ENCODE peak calls at places on chromosomes 16 and 17, in four cellular contexts. One of them, this sample, is unnamed.

GRCh38 chr16:74094962-74095361 is 201.7 kb upstream of the PSMD7 start:
- DNase-seq in renal cortical epithelial cell: no peak
- DNase-seq in germinal center: no peak
- DNase-seq in kidney epithelial cell: no peak
- DNase-seq in this sample: no peak

GRCh38 chr16:35252356-35252936 is 1793.0 kb downstream of the TP53TG3F start:
- DNase-seq in germinal center: no peak
- DNase-seq in renal cortical epithelial cell: peak
- DNase-seq in kidney epithelial cell: no peak
- DNase-seq in this sample: no peak

GRCh38 chr17:76125922-76126321 is 15.1 kb downstream of the FOXJ1 start:
- DNase-seq in kidney epithelial cell: no peak
- DNase-seq in renal cortical epithelial cell: no peak
- DNase-seq in germinal center: no peak
- DNase-seq in this sample: no peak

GRCh38 chr16:57530531-57531252 is 5.7 kb downstream of the CCDC102A start:
- DNase-seq in germinal center: no peak
- DNase-seq in kidney epithelial cell: no peak
- DNase-seq in renal cortical epithelial cell: no peak
- DNase-seq in this sample: no peak

GRCh38 chr17:8120520-8121443 is 2.5 kb upstream of the ALOXE3 start:
- DNase-seq in germinal center: no peak
- DNase-seq in kidney epithelial cell: no peak
- DNase-seq in renal cortical epithelial cell: peak
- DNase-seq in this sample: peak

GRCh38 chr16:85986931-85987749 is 88.2 kb downstream of the IRF8 start:
- DNase-seq in kidney epithelial cell: no peak
- DNase-seq in renal cortical epithelial cell: no peak
- DNase-seq in germinal center: peak
- DNase-seq in this sample: no peak

GRCh38 chr17:66426397-66427033 is 124.1 kb downstream of the PRKCA start:
- DNase-seq in germinal center: peak
- DNase-seq in renal cortical epithelial cell: no peak
- DNase-seq in kidney epithelial cell: no peak
- DNase-seq in this sample: no peak

GRCh38 chr17:35865412-35866355 is 3.0 kb downstream of the HEATR9 start:
- DNase-seq in kidney epithelial cell: no peak
- DNase-seq in renal cortical epithelial cell: peak
- DNase-seq in germinal center: no peak
- DNase-seq in this sample: no peak

GRCh38 chr16:58378401-58378800 is 13.9 kb upstream of the GINS3 start:
- DNase-seq in germinal center: no peak
- DNase-seq in renal cortical epithelial cell: no peak
- DNase-seq in kidney epithelial cell: no peak
- DNase-seq in this sample: no peak

GRCh38 chr17:4161179-4161559 is 18.2 kb downstream of the CYB5D2 start:
- DNase-seq in kidney epithelial cell: peak
- DNase-seq in germinal center: no peak
- DNase-seq in renal cortical epithelial cell: peak
- DNase-seq in this sample: peak

GRCh38 chr16:2482181-2483107 is 7.5 kb downstream of the TBC1D24 start:
- DNase-seq in renal cortical epithelial cell: no peak
- DNase-seq in germinal center: no peak
- DNase-seq in kidney epithelial cell: no peak
- DNase-seq in this sample: no peak

GRCh38 chr16:14529010-14529669 is 100.9 kb downstream of the PARN start:
- DNase-seq in germinal center: peak
- DNase-seq in kidney epithelial cell: no peak
- DNase-seq in renal cortical epithelial cell: peak
- DNase-seq in this sample: peak

GRCh38 chr16:27436065-27436464 is 34.1 kb downstream of the IL21R start:
- DNase-seq in kidney epithelial cell: no peak
- DNase-seq in renal cortical epithelial cell: no peak
- DNase-seq in germinal center: no peak
- DNase-seq in this sample: no peak

GRCh38 chr17:70098030-70098429 is 23.0 kb downstream of the KCNJ16 start:
- DNase-seq in renal cortical epithelial cell: peak
- DNase-seq in kidney epithelial cell: no peak
- DNase-seq in germinal center: no peak
- DNase-seq in this sample: no peak

GRCh38 chr16:68463904-68464303 is 15.6 kb upstream of the SMPD3 start:
- DNase-seq in germinal center: no peak
- DNase-seq in renal cortical epithelial cell: no peak
- DNase-seq in kidney epithelial cell: no peak
- DNase-seq in this sample: no peak

GRCh38 chr16:87822571-87822970 is 46.7 kb downstream of the SLC7A5 start:
- DNase-seq in renal cortical epithelial cell: no peak
- DNase-seq in kidney epithelial cell: no peak
- DNase-seq in germinal center: no peak
- DNase-seq in this sample: no peak